ENCODE peak calls at places on chromosomes 12 and 14, in seven cellular contexts. X, S, U, Y, A, T and C are unnamed samples.
A peak's percentile ranks its signal among the peaks of the same experiment; 100 is the strongest.

GRCh38 chr14:94029671-94030203 is 3.6 kb downstream of the OTUB2 start:
- DNase-seq in T (no peak), Y (no peak), U (no peak), A (no peak), X (no peak), S (no peak), C (no peak)

GRCh38 chr14:61438860-61439765 is 117.7 kb downstream of the PRKCH start:
- DNase-seq in T (peak; percentile 53), U (peak; percentile 37), X (no peak), S (peak; percentile 36), Y (peak; percentile 25), A (peak; percentile 68), C (no peak)

GRCh38 chr14:87992720-87993484 is at the start of gene GALC:
- DNase-seq in A (peak; percentile 98), T (peak; percentile 94), Y (peak; percentile 96), S (peak; percentile 96), X (peak; percentile 97), U (peak; percentile 94), C (peak; percentile 97)

GRCh38 chr12:117486840-117487659 is 125.6 kb upstream of the NOS1 start:
- DNase-seq in A (peak; percentile 70), U (peak; percentile 87), S (no peak), T (peak; percentile 85), X (no peak), Y (no peak), C (no peak)

GRCh38 chr12:108821407-108822397 is 35.7 kb downstream of the SSH1 start:
- DNase-seq in T (no peak), U (peak; percentile 87), Y (no peak), A (no peak), S (no peak), X (no peak), C (no peak)

GRCh38 chr12:109760930-109761630 is 47.5 kb downstream of the FAM222A start:
- DNase-seq in X (peak; percentile 54), T (peak; percentile 14), U (no peak), S (no peak), Y (no peak), A (peak; percentile 45), C (peak; percentile 26)

GRCh38 chr14:39241637-39242036 is 7.9 kb downstream of the MIA2 start:
- DNase-seq in A (no peak), U (peak; percentile 29), X (no peak), S (no peak), Y (no peak), T (no peak), C (no peak)

GRCh38 chr14:74682169-74682952 is 30.5 kb downstream of the AREL1 start:
- DNase-seq in Y (no peak), A (no peak), T (no peak), S (no peak), X (no peak), U (no peak), C (no peak)

GRCh38 chr12:67449591-67450052 is 180.5 kb downstream of the CAND1 start:
- DNase-seq in S (no peak), X (no peak), A (no peak), U (no peak), T (no peak), Y (no peak), C (no peak)

DNA sequence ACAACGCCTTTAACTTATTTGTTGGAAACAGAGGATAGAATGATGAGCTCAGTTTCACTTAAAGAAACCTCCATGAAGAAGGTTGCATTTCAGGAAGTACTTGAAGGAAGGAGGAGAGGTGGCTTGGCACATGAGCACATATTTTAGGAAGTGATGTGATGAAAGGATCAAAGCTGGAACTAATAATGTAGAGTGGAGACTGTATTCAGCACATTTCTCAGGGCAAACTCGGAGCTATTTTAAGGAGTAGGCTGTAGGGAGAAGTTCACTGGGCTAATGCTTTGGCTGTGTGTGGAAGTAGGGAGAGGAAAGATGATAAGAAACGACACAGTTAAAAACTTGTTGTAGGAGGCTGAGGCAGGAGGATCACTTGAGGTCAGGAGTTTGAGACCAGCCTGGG is 272.8 kb downstream of the AKAP6 start:
- DNase-seq in T (no peak), U (peak; percentile 39), S (no peak), A (no peak), Y (no peak), X (no peak), C (no peak)
- H3K27ac ChIP-seq in T (no peak overlapping the region), U (no peak overlapping the region), S (no peak overlapping the region), A (no peak overlapping the region), Y (peak overlapping the region; percentile 36), X (no peak overlapping the region), C (no peak overlapping the region)

DNA sequence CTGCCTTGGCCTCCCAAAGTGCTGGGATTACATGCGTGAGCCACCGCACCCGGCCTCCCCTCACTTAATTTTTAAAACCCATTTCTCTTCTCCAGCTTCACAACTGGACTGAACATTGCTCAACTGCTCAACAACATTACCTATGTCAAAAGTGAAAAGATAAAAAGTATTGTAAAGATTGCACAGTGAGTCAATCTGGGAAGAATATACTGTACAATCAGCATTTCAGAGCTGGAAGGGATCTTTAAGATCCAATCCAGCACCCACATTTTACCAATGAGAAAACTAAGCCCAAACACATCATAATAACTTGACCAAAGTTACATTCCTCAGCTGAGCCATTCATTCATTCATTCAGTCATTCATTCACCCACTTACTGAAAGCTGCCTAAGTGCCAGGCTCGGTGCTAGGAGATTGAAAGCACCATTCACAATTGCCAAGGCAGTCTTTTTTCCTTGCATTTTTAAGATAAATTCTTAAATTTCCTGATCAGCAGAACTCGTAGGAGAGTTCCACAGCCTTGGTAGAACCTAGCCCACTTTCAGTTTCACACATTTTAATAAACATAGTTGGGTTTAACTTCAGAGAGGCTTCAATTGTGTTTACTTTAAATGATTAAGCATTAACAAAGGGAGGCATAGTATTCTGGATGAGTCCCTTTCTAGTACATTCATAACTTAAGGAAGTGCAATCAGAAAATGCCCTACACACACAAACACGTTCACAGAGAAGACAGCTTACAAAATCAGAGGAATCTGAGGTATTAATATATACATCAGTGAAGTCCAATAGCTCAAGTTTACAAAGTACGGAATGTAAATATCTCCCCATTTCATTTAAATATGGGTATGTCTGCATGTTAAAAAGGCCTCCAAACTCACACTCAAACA is 3.0 kb downstream of the GALNT4 start:
- DNase-seq in U (no peak), X (no peak), Y (no peak), S (no peak), T (no peak), A (no peak), C (no peak)
- H3K4me3 ChIP-seq in U (peak overlapping the region; percentile 85), X (no peak overlapping the region), Y (peak overlapping the region; percentile 95), S (no peak overlapping the region), T (no peak overlapping the region), A (peak overlapping the region; percentile 13), C (peak overlapping the region; percentile 41)

GRCh38 chr14:37124617-37125016 is 47.8 kb downstream of the SLC25A21 start:
- DNase-seq in S (no peak), U (no peak), A (no peak), Y (no peak), X (no peak), T (no peak), C (no peak)
- TF ChIP-seq CTCF in S (no peak), U (no peak), A (no peak), Y (no peak), X (no peak), T (no peak), C (no peak)

DNA sequence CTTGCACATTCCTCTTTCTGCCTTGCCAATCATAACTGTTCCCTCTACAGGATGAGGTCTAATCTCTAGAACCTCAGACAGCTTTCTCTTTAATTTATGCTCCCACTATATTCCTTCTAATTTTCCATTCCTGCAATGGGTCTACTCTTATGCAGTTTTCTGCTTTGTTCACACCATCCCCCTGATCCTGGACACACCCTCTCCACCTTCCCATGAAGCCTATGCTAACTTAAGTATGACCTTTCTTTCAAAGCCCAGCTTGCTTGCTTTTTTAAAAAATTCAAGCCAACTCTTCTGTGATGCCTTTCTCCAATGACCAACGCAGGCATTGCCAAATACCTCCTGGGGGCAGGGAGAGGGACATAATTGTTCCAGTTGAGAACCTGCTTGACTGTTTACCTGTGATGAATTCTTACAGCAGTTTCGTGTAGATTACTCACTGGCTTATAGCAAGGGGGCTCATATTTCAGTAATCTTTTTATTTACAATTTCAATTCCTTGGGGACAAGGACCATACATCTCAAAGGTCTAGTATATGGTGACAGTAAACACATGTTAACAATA is 7.8 kb downstream of the SLC38A1 start:
- DNase-seq in U (no peak), A (no peak), X (no peak), S (no peak), T (no peak), Y (no peak), C (no peak)
- H3K27ac ChIP-seq in U (no peak overlapping the region), A (peak overlapping the region; percentile 44), X (peak overlapping the region; percentile 81), S (peak overlapping the region; percentile 47), T (no peak overlapping the region), Y (peak overlapping the region; percentile 86), C (no peak overlapping the region)

GRCh38 chr12:122096591-122097149 is 18.1 kb downstream of the MLXIP start:
- DNase-seq in U (peak; percentile 82), T (peak; percentile 49), Y (no peak), X (peak; percentile 65), S (peak; percentile 17), A (no peak), C (no peak)
- H3K4me3 ChIP-seq in U (no peak overlapping the region), T (no peak overlapping the region), Y (no peak overlapping the region), X (no peak overlapping the region), S (no peak overlapping the region), A (no peak overlapping the region), C (no peak overlapping the region)